ENCODE peak calls at places on chromosomes 1 and 21, in seven cellular contexts. One of them, this sample, is unnamed.

GRCh38 chr1:168386949-168387586 is 106.4 kb downstream of the TBX19 start:
- DNase-seq in AG08395: no peak
- DNase-seq in Calu3: peak
- DNase-seq in effector CD8-positive, alpha-beta T cell: peak
- DNase-seq in stimulated activated CD8-positive, alpha-beta memory T cell treated with anti-CD3 and anti-CD28 coated beads, Interleukin-12 subunit alpha, Interleukin-12 subunit beta, amount 100 ng/mL, for 1 hour: peak
- DNase-seq in B cell: no peak
- DNase-seq in stromal cell of bone marrow: no peak
- DNase-seq in this sample: no peak

GRCh38 chr1:184535191-184535970 is 148.6 kb downstream of the C1orf21 start:
- DNase-seq in effector CD8-positive, alpha-beta T cell: no peak
- DNase-seq in stimulated activated CD8-positive, alpha-beta memory T cell treated with anti-CD3 and anti-CD28 coated beads, Interleukin-12 subunit alpha, Interleukin-12 subunit beta, amount 100 ng/mL, for 1 hour: no peak
- DNase-seq in B cell: no peak
- DNase-seq in Calu3: no peak
- DNase-seq in AG08395: peak
- DNase-seq in stromal cell of bone marrow: peak
- DNase-seq in this sample: no peak

GRCh38 chr1:150022357-150022756 is 11.8 kb upstream of the OTUD7B start:
- DNase-seq in B cell: no peak
- DNase-seq in effector CD8-positive, alpha-beta T cell: no peak
- DNase-seq in Calu3: no peak
- DNase-seq in stromal cell of bone marrow: no peak
- DNase-seq in AG08395: no peak
- DNase-seq in stimulated activated CD8-positive, alpha-beta memory T cell treated with anti-CD3 and anti-CD28 coated beads, Interleukin-12 subunit alpha, Interleukin-12 subunit beta, amount 100 ng/mL, for 1 hour: no peak
- DNase-seq in this sample: no peak

GRCh38 chr1:175200626-175201025 is 8.1 kb upstream of the KIAA0040 start:
- DNase-seq in stromal cell of bone marrow: no peak
- DNase-seq in stimulated activated CD8-positive, alpha-beta memory T cell treated with anti-CD3 and anti-CD28 coated beads, Interleukin-12 subunit alpha, Interleukin-12 subunit beta, amount 100 ng/mL, for 1 hour: no peak
- DNase-seq in Calu3: no peak
- DNase-seq in B cell: no peak
- DNase-seq in AG08395: no peak
- DNase-seq in effector CD8-positive, alpha-beta T cell: no peak
- DNase-seq in this sample: no peak

GRCh38 chr1:108644984-108645383 is 15.9 kb downstream of the HENMT1 start:
- DNase-seq in Calu3: no peak
- DNase-seq in effector CD8-positive, alpha-beta T cell: peak
- DNase-seq in AG08395: no peak
- DNase-seq in stimulated activated CD8-positive, alpha-beta memory T cell treated with anti-CD3 and anti-CD28 coated beads, Interleukin-12 subunit alpha, Interleukin-12 subunit beta, amount 100 ng/mL, for 1 hour: no peak
- DNase-seq in stromal cell of bone marrow: no peak
- DNase-seq in B cell: no peak
- DNase-seq in this sample: no peak

GRCh38 chr1:153799566-153800465 is 24.6 kb downstream of the SLC27A3 start:
- DNase-seq in B cell: no peak
- DNase-seq in stimulated activated CD8-positive, alpha-beta memory T cell treated with anti-CD3 and anti-CD28 coated beads, Interleukin-12 subunit alpha, Interleukin-12 subunit beta, amount 100 ng/mL, for 1 hour: no peak
- DNase-seq in stromal cell of bone marrow: no peak
- DNase-seq in Calu3: no peak
- DNase-seq in AG08395: no peak
- DNase-seq in effector CD8-positive, alpha-beta T cell: no peak
- DNase-seq in this sample: no peak

GRCh38 chr1:234924450-234925355 is 203.9 kb downstream of the TOMM20 start:
- DNase-seq in effector CD8-positive, alpha-beta T cell: no peak
- DNase-seq in Calu3: no peak
- DNase-seq in stromal cell of bone marrow: no peak
- DNase-seq in B cell: no peak
- DNase-seq in stimulated activated CD8-positive, alpha-beta memory T cell treated with anti-CD3 and anti-CD28 coated beads, Interleukin-12 subunit alpha, Interleukin-12 subunit beta, amount 100 ng/mL, for 1 hour: no peak
- DNase-seq in AG08395: no peak
- DNase-seq in this sample: no peak

GRCh38 chr1:68204965-68205630 is 27.2 kb downstream of the WLS start:
- DNase-seq in effector CD8-positive, alpha-beta T cell: no peak
- DNase-seq in B cell: no peak
- DNase-seq in AG08395: no peak
- DNase-seq in stromal cell of bone marrow: no peak
- DNase-seq in Calu3: no peak
- DNase-seq in stimulated activated CD8-positive, alpha-beta memory T cell treated with anti-CD3 and anti-CD28 coated beads, Interleukin-12 subunit alpha, Interleukin-12 subunit beta, amount 100 ng/mL, for 1 hour: no peak
- DNase-seq in this sample: no peak

GRCh38 chr1:116375884-116376733 is 3.1 kb downstream of the ATP1A1 start:
- DNase-seq in stimulated activated CD8-positive, alpha-beta memory T cell treated with anti-CD3 and anti-CD28 coated beads, Interleukin-12 subunit alpha, Interleukin-12 subunit beta, amount 100 ng/mL, for 1 hour: no peak
- DNase-seq in B cell: no peak
- DNase-seq in stromal cell of bone marrow: peak
- DNase-seq in effector CD8-positive, alpha-beta T cell: no peak
- DNase-seq in Calu3: peak
- DNase-seq in AG08395: peak
- DNase-seq in this sample: peak

GRCh38 chr1:207393610-207394009 is 60.5 kb upstream of the CR2 start:
- DNase-seq in stromal cell of bone marrow: peak
- DNase-seq in effector CD8-positive, alpha-beta T cell: no peak
- DNase-seq in Calu3: peak
- DNase-seq in AG08395: peak
- DNase-seq in stimulated activated CD8-positive, alpha-beta memory T cell treated with anti-CD3 and anti-CD28 coated beads, Interleukin-12 subunit alpha, Interleukin-12 subunit beta, amount 100 ng/mL, for 1 hour: no peak
- DNase-seq in B cell: no peak
- DNase-seq in this sample: peak

GRCh38 chr1:208475449-208475848 is 231.3 kb upstream of the PLXNA2 start:
- DNase-seq in stromal cell of bone marrow: peak
- DNase-seq in Calu3: no peak
- DNase-seq in effector CD8-positive, alpha-beta T cell: no peak
- DNase-seq in B cell: no peak
- DNase-seq in stimulated activated CD8-positive, alpha-beta memory T cell treated with anti-CD3 and anti-CD28 coated beads, Interleukin-12 subunit alpha, Interleukin-12 subunit beta, amount 100 ng/mL, for 1 hour: no peak
- DNase-seq in AG08395: no peak
- DNase-seq in this sample: peak

GRCh38 chr1:154608522-154609294 is 722 bp upstream of the ADAR start:
- DNase-seq in AG08395: peak
- DNase-seq in Calu3: peak
- DNase-seq in effector CD8-positive, alpha-beta T cell: peak
- DNase-seq in stimulated activated CD8-positive, alpha-beta memory T cell treated with anti-CD3 and anti-CD28 coated beads, Interleukin-12 subunit alpha, Interleukin-12 subunit beta, amount 100 ng/mL, for 1 hour: no peak
- DNase-seq in stromal cell of bone marrow: peak
- DNase-seq in B cell: peak
- DNase-seq in this sample: peak

GRCh38 chr21:46156678-46157077 is 1.3 kb upstream of the FTCD start:
- DNase-seq in effector CD8-positive, alpha-beta T cell: no peak
- DNase-seq in AG08395: no peak
- DNase-seq in Calu3: no peak
- DNase-seq in B cell: no peak
- DNase-seq in stromal cell of bone marrow: no peak
- DNase-seq in stimulated activated CD8-positive, alpha-beta memory T cell treated with anti-CD3 and anti-CD28 coated beads, Interleukin-12 subunit alpha, Interleukin-12 subunit beta, amount 100 ng/mL, for 1 hour: no peak
- DNase-seq in this sample: no peak

GRCh38 chr1:171397851-171398469 is 84.0 kb downstream of the FMO4 start:
- DNase-seq in B cell: no peak
- DNase-seq in stromal cell of bone marrow: no peak
- DNase-seq in stimulated activated CD8-positive, alpha-beta memory T cell treated with anti-CD3 and anti-CD28 coated beads, Interleukin-12 subunit alpha, Interleukin-12 subunit beta, amount 100 ng/mL, for 1 hour: no peak
- DNase-seq in AG08395: no peak
- DNase-seq in effector CD8-positive, alpha-beta T cell: no peak
- DNase-seq in Calu3: no peak
- DNase-seq in this sample: no peak

GRCh38 chr1:188363943-188364342 is 1535.2 kb downstream of the PLA2G4A start:
- DNase-seq in B cell: no peak
- DNase-seq in Calu3: no peak
- DNase-seq in stromal cell of bone marrow: no peak
- DNase-seq in stimulated activated CD8-positive, alpha-beta memory T cell treated with anti-CD3 and anti-CD28 coated beads, Interleukin-12 subunit alpha, Interleukin-12 subunit beta, amount 100 ng/mL, for 1 hour: no peak
- DNase-seq in AG08395: no peak
- DNase-seq in effector CD8-positive, alpha-beta T cell: no peak
- DNase-seq in this sample: no peak

GRCh38 chr1:119773711-119774241 is 5.1 kb upstream of the HMGCS2 start:
- DNase-seq in B cell: no peak
- DNase-seq in AG08395: peak
- DNase-seq in stromal cell of bone marrow: no peak
- DNase-seq in effector CD8-positive, alpha-beta T cell: no peak
- DNase-seq in Calu3: no peak
- DNase-seq in stimulated activated CD8-positive, alpha-beta memory T cell treated with anti-CD3 and anti-CD28 coated beads, Interleukin-12 subunit alpha, Interleukin-12 subunit beta, amount 100 ng/mL, for 1 hour: no peak
- DNase-seq in this sample: no peak

GRCh38 chr1:226510453-226510852 is 38.1 kb upstream of the STUM start:
- DNase-seq in stromal cell of bone marrow: peak
- DNase-seq in AG08395: peak
- DNase-seq in Calu3: no peak
- DNase-seq in B cell: no peak
- DNase-seq in effector CD8-positive, alpha-beta T cell: no peak
- DNase-seq in stimulated activated CD8-positive, alpha-beta memory T cell treated with anti-CD3 and anti-CD28 coated beads, Interleukin-12 subunit alpha, Interleukin-12 subunit beta, amount 100 ng/mL, for 1 hour: no peak
- DNase-seq in this sample: no peak

GRCh38 chr1:243943671-243944428 is 93.8 kb upstream of the AKT3 start:
- DNase-seq in AG08395: no peak
- DNase-seq in stromal cell of bone marrow: no peak
- DNase-seq in Calu3: peak
- DNase-seq in stimulated activated CD8-positive, alpha-beta memory T cell treated with anti-CD3 and anti-CD28 coated beads, Interleukin-12 subunit alpha, Interleukin-12 subunit beta, amount 100 ng/mL, for 1 hour: no peak
- DNase-seq in effector CD8-positive, alpha-beta T cell: no peak
- DNase-seq in B cell: no peak
- DNase-seq in this sample: peak

GRCh38 chr1:10909697-10910489 is 102.6 kb upstream of the TARDBP start:
- DNase-seq in stimulated activated CD8-positive, alpha-beta memory T cell treated with anti-CD3 and anti-CD28 coated beads, Interleukin-12 subunit alpha, Interleukin-12 subunit beta, amount 100 ng/mL, for 1 hour: peak
- DNase-seq in AG08395: no peak
- DNase-seq in stromal cell of bone marrow: no peak
- DNase-seq in Calu3: peak
- DNase-seq in B cell: peak
- DNase-seq in effector CD8-positive, alpha-beta T cell: peak
- DNase-seq in this sample: no peak

GRCh38 chr1:91585982-91586381 is 85.3 kb downstream of the CDC7 start:
- DNase-seq in stimulated activated CD8-positive, alpha-beta memory T cell treated with anti-CD3 and anti-CD28 coated beads, Interleukin-12 subunit alpha, Interleukin-12 subunit beta, amount 100 ng/mL, for 1 hour: no peak
- DNase-seq in Calu3: no peak
- DNase-seq in B cell: no peak
- DNase-seq in effector CD8-positive, alpha-beta T cell: no peak
- DNase-seq in stromal cell of bone marrow: no peak
- DNase-seq in AG08395: no peak
- DNase-seq in this sample: peak

GRCh38 chr1:44323952-44324351 is 31.1 kb downstream of the ERI3 start:
- DNase-seq in effector CD8-positive, alpha-beta T cell: no peak
- DNase-seq in stimulated activated CD8-positive, alpha-beta memory T cell treated with anti-CD3 and anti-CD28 coated beads, Interleukin-12 subunit alpha, Interleukin-12 subunit beta, amount 100 ng/mL, for 1 hour: no peak
- DNase-seq in Calu3: no peak
- DNase-seq in stromal cell of bone marrow: no peak
- DNase-seq in B cell: no peak
- DNase-seq in AG08395: no peak
- DNase-seq in this sample: no peak